ENCODE peak calls at places on chromosomes 7 and 10, in eight cellular contexts. V is stimulated activated CD4-positive, alpha-beta T cell treated with anti-CD3 and anti-CD28 coated beads, Interleukin-1b, Interleukin-23, amount 100 ng/mL, for 48 hours; A is AG09319; L is NCI-H1417; X is substantia nigra; R is activated CD8-positive, alpha-beta memory T cell treated with anti-CD3 and anti-CD28 coated beads, Interleukin-2, amount 50 U/mL, for 48 hours; J is NCI-H1694 treated with DMSO at 0.1 percent for 48 hours; I is heart right ventricle. H is an unnamed sample.

GRCh38 chr10:53314856-53315255 is 542.3 kb upstream of the MBL2 start:
- DNase-seq in V (no peak), R (no peak), I (no peak), X (no peak), J (no peak), A (no peak), L (no peak), H (no peak)

GRCh38 chr7:127346575-127347256 is 45.8 kb downstream of the ZNF800 start:
- DNase-seq in A (no peak), L (no peak), J (no peak), V (no peak), I (no peak), X (no peak), R (peak), H (no peak)

GRCh38 chr10:34954142-34954541 is 136.0 kb downstream of the CUL2 start:
- DNase-seq in L (peak), R (no peak), A (no peak), V (no peak), I (no peak), J (no peak), X (no peak), H (no peak)

GRCh38 chr7:155919400-155920067 is 107.3 kb upstream of the SHH start:
- DNase-seq in X (no peak), R (no peak), L (no peak), A (no peak), I (no peak), V (no peak), J (no peak), H (no peak)

GRCh38 chr7:105402221-105403095 is 13.7 kb upstream of the SRPK2 start:
- DNase-seq in V (no peak), I (no peak), R (no peak), A (no peak), J (no peak), X (no peak), L (no peak), H (no peak)

GRCh38 chr10:23111679-23112286 is 16.4 kb downstream of the MSRB2 start:
- DNase-seq in V (no peak), A (no peak), I (no peak), J (no peak), L (no peak), R (no peak), X (no peak), H (no peak)

GRCh38 chr7:84669177-84669732 is 474.7 kb upstream of the SEMA3A start:
- DNase-seq in A (no peak), J (no peak), I (no peak), X (no peak), R (no peak), L (no peak), V (no peak), H (no peak)

GRCh38 chr10:73232887-73233286 is 14.2 kb downstream of the DNAJC9 start:
- DNase-seq in L (no peak), J (no peak), A (no peak), R (no peak), X (no peak), V (no peak), I (no peak), H (no peak)

GRCh38 chr7:81245353-81245752 is 326.5 kb upstream of the SEMA3C start:
- DNase-seq in J (no peak), L (no peak), R (no peak), V (no peak), X (no peak), I (no peak), A (no peak), H (no peak)

H was measured in Right ventricle myocardium inferior.